ENCODE peak calls at places on chromosomes 12 and 14, in six cellular contexts. P is Caco-2; H is mucosa of descending colon; E is OCI-LY7; M is CD8-positive, alpha-beta T cell; U is lower lobe of right lung. T is an unnamed sample.

GRCh38 chr14:49972840-49973239 is 80.0 kb downstream of the ARF6 start:
- DNase-seq in P (peak), H (peak), E (no peak), M (peak), U (no peak), T (no peak)

GRCh38 chr12:112122823-112123690 is 2.3 kb upstream of the TRAFD1 start:
- DNase-seq in P (no peak), H (no peak), E (no peak), M (no peak), U (no peak), T (no peak)

GRCh38 chr14:80522936-80523335 is 311.6 kb upstream of the DIO2 start:
- DNase-seq in P (no peak), H (no peak), E (no peak), M (no peak), U (no peak), T (no peak)

GRCh38 chr12:104720346-104721064 is 237.6 kb downstream of the SLC41A2 start:
- DNase-seq in P (no peak), H (peak), E (no peak), M (peak), U (no peak), T (peak)

GRCh38 chr12:31732926-31733548 is 4.2 kb upstream of the AMN1 start:
- DNase-seq in P (peak), H (no peak), E (no peak), M (no peak), U (no peak), T (no peak)

GRCh38 chr14:56666716-56667115 is 87.1 kb downstream of the TMEM260 start:
- DNase-seq in P (no peak), H (no peak), E (no peak), M (no peak), U (no peak), T (no peak)

GRCh38 chr12:2288875-2289274 is 236.1 kb downstream of the CACNA1C start:
- DNase-seq in P (no peak), H (no peak), E (no peak), M (no peak), U (no peak), T (no peak)

GRCh38 chr14:68892961-68893360 is 86.1 kb downstream of the ACTN1 start:
- DNase-seq in P (no peak), H (no peak), E (no peak), M (no peak), U (no peak), T (no peak)

GRCh38 chr14:68636597-68636996 is 156.3 kb downstream of the ZFP36L1 start:
- DNase-seq in P (no peak), H (no peak), E (no peak), M (no peak), U (no peak), T (no peak)

GRCh38 chr12:48184549-48184922 is 1.1 kb downstream of the CCDC184 start:
- DNase-seq in P (no peak), H (no peak), E (no peak), M (no peak), U (no peak), T (no peak)

GRCh38 chr12:111276189-111276588 is 92.7 kb downstream of the PHETA1 start:
- DNase-seq in P (no peak), H (no peak), E (no peak), M (no peak), U (no peak), T (no peak)

GRCh38 chr12:117882181-117882580 is 86.6 kb downstream of the KSR2 start:
- DNase-seq in P (no peak), H (no peak), E (no peak), M (no peak), U (no peak), T (no peak)

GRCh38 chr14:20460458-20461229 is 590 bp downstream of the PIP4P1 start:
- DNase-seq in P (peak), H (peak), E (peak), M (peak), U (peak), T (peak)

GRCh38 chr14:71693373-71693772 is 238.9 kb upstream of the RGS6 start:
- DNase-seq in P (no peak), H (no peak), E (peak), M (no peak), U (no peak), T (no peak)

GRCh38 chr14:100740931-100741330 is 14.2 kb downstream of the DLK1 start:
- DNase-seq in P (no peak), H (no peak), E (no peak), M (no peak), U (no peak), T (no peak)

GRCh38 chr14:81164167-81164774 is 56.5 kb downstream of the GTF2A1 start:
- DNase-seq in P (peak), H (peak), E (peak), M (no peak), U (no peak), T (peak)

GRCh38 chr12:10607885-10608458 is 5.4 kb downstream of the MAGOHB start:
- DNase-seq in P (peak), H (no peak), E (peak), M (no peak), U (no peak), T (no peak)

GRCh38 chr14:99936056-99936455 is 129.2 kb upstream of the EVL start:
- DNase-seq in P (no peak), H (no peak), E (no peak), M (no peak), U (no peak), T (no peak)

GRCh38 chr14:20873370-20874177 is 17.6 kb upstream of the RNASE3 start:
- DNase-seq in P (peak), H (peak), E (peak), M (peak), U (peak), T (peak)

GRCh38 chr12:75722714-75723200 is 211.3 kb upstream of the KRR1 start:
- DNase-seq in P (no peak), H (no peak), E (peak), M (peak), U (no peak), T (peak)

GRCh38 chr12:56315256-56315625 is 547 bp downstream of the CNPY2 start:
- DNase-seq in P (no peak), H (peak), E (peak), M (no peak), U (no peak), T (no peak)

GRCh38 chr12:56321027-56321426 is 5.2 kb upstream of the CNPY2 start:
- DNase-seq in P (no peak), H (no peak), E (no peak), M (no peak), U (no peak), T (no peak)

GRCh38 chr12:56315626-56316473 is at the start of gene CNPY2:
- DNase-seq in P (peak), H (peak), E (peak), M (peak), U (peak), T (peak)

GRCh38 chr12:56317675-56318074 is 1.9 kb upstream of the CNPY2 start:
- DNase-seq in P (no peak), H (no peak), E (no peak), M (no peak), U (no peak), T (no peak)
- TF ChIP-seq CTCF in P (no peak), H (no peak), E (peak), M (no peak), U (no peak), T (no peak)

DNA sequence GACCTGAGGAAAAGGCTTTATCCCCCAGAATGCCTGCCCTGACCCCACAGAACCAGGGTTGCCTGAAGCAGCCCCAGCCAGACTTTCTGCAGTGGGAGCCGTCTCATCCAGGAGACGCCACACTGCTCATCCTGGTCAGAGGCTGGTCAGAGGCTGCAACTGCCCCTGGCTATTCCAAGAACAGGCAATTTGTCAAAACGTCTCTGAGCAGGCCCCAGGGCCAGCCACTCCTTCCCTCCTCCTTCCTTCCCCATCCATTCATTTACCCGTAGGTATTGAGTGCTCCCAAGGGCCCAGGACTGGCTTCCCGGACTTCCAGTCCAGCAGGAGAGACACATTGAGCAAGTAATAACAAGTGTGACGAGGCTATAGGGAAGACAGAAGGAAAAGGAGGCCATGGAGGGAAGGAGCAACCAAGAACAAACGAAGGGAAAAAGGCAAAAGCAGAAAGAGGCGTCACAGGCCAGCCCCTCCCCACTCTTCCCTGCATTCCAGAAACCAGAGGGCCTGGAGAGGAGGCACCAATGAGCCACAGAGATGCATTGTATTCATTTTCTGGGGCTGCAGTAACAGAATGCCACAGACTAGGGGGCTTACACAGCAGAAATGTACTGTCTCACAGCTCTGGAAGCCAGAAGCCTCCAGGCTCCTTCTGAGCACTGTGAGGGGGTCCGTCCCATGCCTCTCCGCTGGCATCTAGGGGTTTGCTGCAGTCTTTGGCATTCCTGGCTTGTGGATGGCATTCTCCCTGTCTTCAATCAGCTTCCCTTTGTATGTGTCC is 21.0 kb upstream of the CD9 start:
- DNase-seq in P (peak), H (no peak), E (no peak), M (no peak), U (no peak), T (no peak)
- TF ChIP-seq CTCF in P (peak), H (no peak), E (no peak), M (no peak), U (no peak), T (no peak)

GRCh38 chr14:64119535-64119934 is 174.6 kb downstream of the ESR2 start:
- DNase-seq in P (no peak), H (no peak), E (no peak), M (no peak), U (no peak), T (no peak)

GRCh38 chr14:64114796-64115195 is 179.4 kb downstream of the ESR2 start:
- DNase-seq in P (no peak), H (no peak), E (no peak), M (no peak), U (no peak), T (no peak)

GRCh38 chr14:64115401-64115800 is 178.8 kb downstream of the ESR2 start:
- DNase-seq in P (no peak), H (no peak), E (no peak), M (no peak), U (no peak), T (no peak)

GRCh38 chr14:64118892-64119291 is 175.3 kb downstream of the ESR2 start:
- DNase-seq in P (no peak), H (no peak), E (no peak), M (no peak), U (no peak), T (no peak)

DNA sequence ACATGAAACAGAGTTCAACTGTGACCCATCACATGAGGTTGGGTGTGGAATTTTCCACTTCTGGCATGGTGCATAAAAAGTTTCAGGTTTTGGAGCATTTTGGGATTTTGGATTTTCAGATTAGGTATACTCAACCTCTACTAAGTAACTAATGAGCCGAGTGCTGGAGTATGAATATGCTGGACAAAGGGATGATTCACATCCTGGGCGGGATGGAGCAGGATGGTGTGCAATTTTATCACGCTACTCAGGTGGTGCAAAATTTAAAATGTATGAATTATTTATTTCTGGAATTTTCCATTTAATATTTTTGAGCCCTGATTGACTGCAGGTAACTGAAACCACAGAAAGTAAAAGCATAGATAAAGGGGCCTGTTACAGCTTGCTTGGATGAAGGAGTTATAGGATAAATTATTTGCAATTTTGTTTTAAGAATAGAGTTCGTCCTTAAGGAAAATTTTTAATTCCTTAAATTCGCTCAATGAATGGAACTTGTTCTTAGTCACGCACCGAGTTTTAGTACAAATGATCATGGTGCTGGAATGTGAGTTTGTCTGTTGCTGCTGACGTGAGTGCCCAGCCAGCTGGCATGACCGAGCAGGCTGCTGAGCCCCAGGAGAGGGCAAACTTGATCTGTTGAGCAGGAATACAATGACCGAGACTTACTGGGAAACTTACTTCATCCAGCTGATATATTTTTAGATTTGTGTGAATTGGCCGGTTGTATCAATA is 176.3 kb downstream of the ESR2 start:
- DNase-seq in P (no peak), H (no peak), E (no peak), M (no peak), U (no peak), T (no peak)
- TF ChIP-seq CTCF in P (no peak), H (no peak), E (no peak), M (no peak), U (no peak), T (no peak)

GRCh38 chr14:35944847-35945246 is 118.7 kb downstream of the BRMS1L start:
- DNase-seq in P (peak), H (peak), E (peak), M (no peak), U (no peak), T (peak)
- TF ChIP-seq CTCF in P (peak), H (no peak), E (peak), M (no peak), U (no peak), T (peak)

GRCh38 chr12:113128802-113129663 is 6.5 kb downstream of the RASAL1 start:
- DNase-seq in P (no peak), H (no peak), E (peak), M (no peak), U (peak), T (no peak)
- TF ChIP-seq CTCF in P (no peak), H (no peak), E (peak), M (no peak), U (no peak), T (no peak)

DNA sequence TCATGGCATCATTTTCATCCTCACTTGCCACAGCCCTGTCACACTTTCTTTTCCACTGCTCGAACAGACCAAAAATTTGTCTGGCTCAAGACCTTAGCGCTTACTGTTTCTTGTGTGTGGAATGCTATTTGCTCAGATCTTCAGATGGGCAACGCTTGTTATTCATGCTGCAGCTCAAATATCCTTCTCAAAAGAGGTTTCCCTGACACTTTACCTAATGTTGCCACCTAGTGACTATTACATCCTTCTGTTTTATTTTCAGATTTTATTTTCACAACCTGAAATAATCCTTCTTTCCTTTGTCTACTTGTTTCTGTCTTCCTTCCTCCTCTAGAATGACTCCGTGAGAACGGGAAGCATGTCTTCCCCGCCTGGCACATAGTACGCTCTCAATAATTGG is 5.6 kb downstream of the FBXO33 start:
- DNase-seq in P (peak), H (no peak), E (peak), M (no peak), U (no peak), T (peak)
- TF ChIP-seq CTCF in P (no peak), H (no peak), E (peak), M (peak), U (peak), T (no peak)

T was measured in GM20000.